ENCODE peak calls at places on chromosome 16, in seven cellular contexts. X is GM04504; T is activated CD4-positive, CD25-positive, alpha-beta regulatory T cell; F is activated naive CD8-positive, alpha-beta T cell treated with anti-CD3 and anti-CD28 coated beads, Interleukin-2, amount 50 U/mL, for 24 hours; R is nephron progenitor cell; D is EL; H is caudate nucleus. V is an unnamed sample.

GRCh38 chr16:55115506-55115905 is 184.8 kb downstream of the IRX5 start:
- DNase-seq in X (no peak), T (no peak), F (no peak), R (no peak), D (no peak), H (no peak), V (no peak)

GRCh38 chr16:69830534-69831211 is 68.5 kb downstream of the WWP2 start:
- DNase-seq in X (no peak), T (no peak), F (no peak), R (no peak), D (no peak), H (no peak), V (no peak)

GRCh38 chr16:29675811-29676643 is 3.0 kb upstream of the QPRT start:
- DNase-seq in X (no peak), T (no peak), F (no peak), R (no peak), D (peak), H (peak), V (no peak)

GRCh38 chr16:87896924-87897562 is 27.7 kb upstream of the SLC7A5 start:
- DNase-seq in X (no peak), T (no peak), F (no peak), R (no peak), D (no peak), H (no peak), V (no peak)

GRCh38 chr16:8113843-8114242 is 476.5 kb downstream of the TMEM114 start:
- DNase-seq in X (no peak), T (no peak), F (no peak), R (no peak), D (no peak), H (no peak), V (no peak)

GRCh38 chr16:49800876-49801275 is 55.0 kb downstream of the ZNF423 start:
- DNase-seq in X (no peak), T (no peak), F (no peak), R (no peak), D (no peak), H (no peak), V (no peak)

GRCh38 chr16:12907670-12908233 is 6.4 kb downstream of the SHISA9 start:
- DNase-seq in X (no peak), T (no peak), F (no peak), R (no peak), D (peak), H (no peak), V (no peak)

GRCh38 chr16:67995423-67995822 is 3.9 kb downstream of the DPEP2 start:
- DNase-seq in X (no peak), T (no peak), F (peak), R (no peak), D (peak), H (no peak), V (no peak)

GRCh38 chr16:67311607-67312449 is 14.7 kb downstream of the KCTD19 start:
- DNase-seq in X (peak), T (peak), F (peak), R (no peak), D (peak), H (no peak), V (peak)

GRCh38 chr16:477287-477686 is 50.2 kb upstream of the CAPN15 start:
- DNase-seq in X (no peak), T (no peak), F (no peak), R (no peak), D (no peak), H (no peak), V (no peak)

GRCh38 chr16:82694239-82694874 is 67.6 kb downstream of the CDH13 start:
- DNase-seq in X (no peak), T (no peak), F (no peak), R (no peak), D (peak), H (no peak), V (no peak)

GRCh38 chr16:15775209-15775608 is 81.6 kb downstream of the MYH11 start:
- DNase-seq in X (no peak), T (no peak), F (no peak), R (no peak), D (peak), H (no peak), V (no peak)

GRCh38 chr16:9134739-9135138 is 43.3 kb downstream of the HAPSTR1 start:
- DNase-seq in X (no peak), T (peak), F (peak), R (peak), D (peak), H (peak), V (no peak)

GRCh38 chr16:85349413-85350145 is 237.3 kb upstream of the CIBAR2 start:
- DNase-seq in X (no peak), T (no peak), F (no peak), R (no peak), D (no peak), H (no peak), V (no peak)

GRCh38 chr16:84484579-84485254 is 19.7 kb downstream of the MEAK7 start:
- DNase-seq in X (peak), T (no peak), F (peak), R (peak), D (peak), H (peak), V (no peak)

GRCh38 chr16:27847030-27847550 is 216.4 kb downstream of the GSG1L start:
- DNase-seq in X (peak), T (no peak), F (no peak), R (no peak), D (peak), H (no peak), V (no peak)

GRCh38 chr16:30571444-30572322 is at the start of gene ZNF688:
- DNase-seq in X (peak), T (peak), F (peak), R (peak), D (peak), H (peak), V (peak)

GRCh38 chr16:87686697-87687570 is 78.9 kb downstream of the KLHDC4 start:
- DNase-seq in X (no peak), T (no peak), F (no peak), R (no peak), D (no peak), H (no peak), V (no peak)

GRCh38 chr16:65572156-65572555 is 450.3 kb upstream of the CDH11 start:
- DNase-seq in X (peak), T (no peak), F (no peak), R (no peak), D (peak), H (no peak), V (peak)

GRCh38 chr16:75011634-75012307 is 12.9 kb downstream of the ZNRF1 start:
- DNase-seq in X (peak), T (no peak), F (peak), R (no peak), D (peak), H (peak), V (peak)

GRCh38 chr16:88957887-88958577 is 19.0 kb downstream of the CBFA2T3 start:
- DNase-seq in X (no peak), T (no peak), F (no peak), R (no peak), D (no peak), H (no peak), V (no peak)

GRCh38 chr16:57539072-57539796 is 2.9 kb upstream of the CCDC102A start:
- DNase-seq in X (no peak), T (no peak), F (no peak), R (no peak), D (no peak), H (no peak), V (no peak)

GRCh38 chr16:4218202-4218601 is 23.7 kb downstream of the SRL start:
- DNase-seq in X (no peak), T (no peak), F (no peak), R (no peak), D (no peak), H (no peak), V (no peak)

GRCh38 chr16:88541831-88542230 is 28.4 kb upstream of the ZC3H18 start:
- DNase-seq in X (no peak), T (no peak), F (no peak), R (no peak), D (no peak), H (no peak), V (no peak)